ENCODE peak calls at places on chromosomes 11 and 22, in seven cellular contexts. M is endothelial cell, X is bronchial epithelial cell, Y is dorsolateral prefrontal cortex, D is mammary epithelial cell, E is AG04450, U is WTC11. J is an unnamed sample.

GRCh38 chr11:118818130-118818529 is 27.2 kb upstream of the DDX6 start:
- DNase-seq in E (no peak), M (no peak), U (no peak), D (no peak), Y (no peak), X (no peak), J (no peak)

GRCh38 chr11:83836883-83837654 is 550.9 kb upstream of the CCDC90B start:
- DNase-seq in E (no peak), M (peak), D (peak), X (peak), Y (peak), U (peak), J (peak)

GRCh38 chr11:94968334-94968958 is 4.9 kb downstream of the CWC15 start:
- DNase-seq in M (no peak), U (no peak), E (no peak), Y (no peak), D (peak), X (peak), J (peak)

GRCh38 chr11:77517753-77518152 is 43.9 kb upstream of the PAK1 start:
- DNase-seq in E (no peak), U (no peak), X (no peak), D (no peak), M (no peak), Y (no peak), J (no peak)

GRCh38 chr11:78516281-78516680 is 58.4 kb downstream of the NARS2 start:
- DNase-seq in Y (no peak), D (no peak), U (no peak), X (no peak), E (no peak), M (no peak), J (no peak)

GRCh38 chr11:17351510-17352176 is at the start of gene NCR3LG1:
- DNase-seq in D (peak), X (peak), E (peak), M (peak), Y (peak), U (peak), J (peak)

GRCh38 chr22:43263645-43264514 is 76.9 kb upstream of the TTLL12 start:
- DNase-seq in M (no peak), D (peak), E (peak), Y (no peak), X (peak), U (no peak), J (peak)

GRCh38 chr11:16897460-16898061 is 116.7 kb downstream of the PLEKHA7 start:
- DNase-seq in M (no peak), U (peak), E (no peak), X (no peak), Y (no peak), D (no peak), J (no peak)

GRCh38 chr11:57641426-57641825 is 8.3 kb downstream of the YPEL4 start:
- DNase-seq in Y (no peak), U (no peak), M (no peak), X (peak), D (no peak), E (peak), J (peak)

GRCh38 chr22:49923445-49923844 is 5.0 kb downstream of the CRELD2 start:
- DNase-seq in X (no peak), E (no peak), U (no peak), Y (no peak), D (no peak), M (no peak), J (no peak)

GRCh38 chr11:74932797-74933196 is 16.1 kb downstream of the XRRA1 start:
- DNase-seq in M (no peak), X (peak), Y (no peak), E (peak), U (no peak), D (peak), J (peak)

GRCh38 chr22:19374410-19374809 is 57.1 kb downstream of the HIRA start:
- DNase-seq in U (no peak), D (no peak), X (no peak), Y (no peak), M (no peak), E (no peak), J (no peak)

GRCh38 chr22:20554824-20555223 is 47.4 kb downstream of the MED15 start:
- DNase-seq in E (no peak), X (no peak), U (no peak), M (no peak), Y (no peak), D (no peak), J (no peak)

GRCh38 chr11:112828433-112828832 is 132.8 kb upstream of the NCAM1 start:
- DNase-seq in E (no peak), D (no peak), Y (no peak), M (no peak), U (no peak), X (no peak), J (no peak)

GRCh38 chr11:17693531-17693930 is 25.8 kb upstream of the MYOD1 start:
- DNase-seq in Y (no peak), X (no peak), D (no peak), U (no peak), E (no peak), M (no peak), J (no peak)

GRCh38 chr11:20739004-20739612 is 69.7 kb downstream of the NELL1 start:
- DNase-seq in X (no peak), U (no peak), D (no peak), E (no peak), Y (no peak), M (no peak), J (no peak)

GRCh38 chr22:39130892-39131855 is 21.3 kb downstream of the CBX7 start:
- DNase-seq in D (no peak), Y (no peak), E (no peak), X (no peak), M (no peak), U (no peak), J (peak)

GRCh38 chr11:11347583-11347982 is 5.5 kb downstream of the CSNK2A3 start:
- DNase-seq in D (no peak), X (no peak), U (no peak), Y (no peak), E (no peak), M (no peak), J (no peak)

GRCh38 chr11:78359921-78360320 is 57.7 kb downstream of the GAB2 start:
- DNase-seq in D (no peak), X (no peak), Y (no peak), U (no peak), M (no peak), E (no peak), J (no peak)

GRCh38 chr11:85723088-85723487 is 37.1 kb upstream of the CCDC89 start:
- DNase-seq in D (peak), Y (no peak), U (no peak), X (peak), M (no peak), E (no peak), J (no peak)

GRCh38 chr11:44590769-44591168 is 25.3 kb downstream of the CD82 start:
- DNase-seq in Y (no peak), M (no peak), D (no peak), X (no peak), E (no peak), U (no peak), J (no peak)

GRCh38 chr11:78374917-78375316 is 42.7 kb downstream of the GAB2 start:
- DNase-seq in X (no peak), D (no peak), U (no peak), Y (no peak), M (no peak), E (no peak), J (no peak)

GRCh38 chr22:17774206-17774927 is at the start of gene BID:
- DNase-seq in E (no peak), Y (no peak), M (no peak), X (no peak), D (no peak), U (peak), J (no peak)

GRCh38 chr11:56841210-56841810 is 92.8 kb upstream of the OR9G4 start:
- DNase-seq in D (peak), E (peak), X (peak), M (peak), Y (peak), U (peak), J (peak)

GRCh38 chr11:70312401-70313357 is 42.2 kb downstream of the PPFIA1 start:
- DNase-seq in U (peak), E (no peak), X (no peak), M (no peak), Y (no peak), D (no peak), J (no peak)

GRCh38 chr11:13183094-13183825 is 94.3 kb upstream of the BMAL1 start:
- DNase-seq in X (peak), E (no peak), M (no peak), Y (no peak), U (no peak), D (peak), J (peak)

GRCh38 chr11:19951558-19952083 is 208.7 kb downstream of the DBX1 start:
- DNase-seq in D (peak), M (peak), E (no peak), Y (no peak), X (peak), U (no peak), J (peak)

GRCh38 chr22:39144101-39144815 is 8.2 kb downstream of the CBX7 start:
- DNase-seq in D (peak), Y (no peak), M (no peak), U (no peak), X (peak), E (no peak), J (peak)

DNA sequence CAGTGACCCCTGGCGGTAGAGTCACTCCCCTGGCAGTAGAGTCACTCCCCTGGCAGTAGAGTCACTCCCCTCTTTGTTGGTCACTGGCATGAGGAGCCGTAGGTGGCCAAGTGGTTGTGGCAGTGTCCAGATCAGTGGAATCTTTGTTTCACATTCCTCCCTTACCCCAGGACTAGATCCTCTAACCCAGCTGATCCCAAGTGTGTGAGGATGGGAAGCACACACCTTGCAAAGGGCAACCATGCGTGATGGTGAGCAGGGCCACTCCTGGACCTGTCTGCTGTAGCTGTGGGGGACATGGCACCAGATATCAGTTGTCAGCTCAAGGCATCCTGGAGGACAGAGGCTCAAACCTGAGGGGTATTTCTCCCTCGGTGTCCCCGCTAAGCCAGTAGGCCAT is 37.8 kb downstream of the OSBP2 start:
- DNase-seq in M (no peak), D (no peak), U (no peak), X (no peak), Y (no peak), E (no peak), J (no peak)
- TF ChIP-seq CTCF in M (no peak), D (no peak), U (no peak), X (no peak), Y (no peak), E (no peak), J (no peak)

GRCh38 chr11:117098269-117099231 is at the start of gene SIK3:
- DNase-seq in X (peak), U (peak), Y (peak), D (peak), E (peak), M (peak), J (peak)
- TF ChIP-seq CTCF in X (no peak), U (no peak), Y (peak), D (peak), E (peak), M (no peak), J (peak)

GRCh38 chr11:65538915-65539374 is 14.1 kb downstream of the SCYL1 start:
- DNase-seq in M (peak), Y (no peak), X (no peak), U (peak), D (no peak), E (no peak), J (no peak)

GRCh38 chr11:65538232-65538914 is 13.5 kb downstream of the SCYL1 start:
- DNase-seq in U (no peak), E (no peak), X (no peak), M (no peak), D (no peak), Y (no peak), J (no peak)

GRCh38 chr11:65540290-65541092 is 15.6 kb downstream of the SCYL1 start:
- DNase-seq in U (peak), M (peak), Y (peak), X (peak), E (peak), D (peak), J (peak)

GRCh38 chr11:65541093-65542010 is 16.5 kb downstream of the SCYL1 start:
- DNase-seq in M (no peak), D (peak), E (no peak), Y (no peak), X (peak), U (no peak), J (no peak)

DNA sequence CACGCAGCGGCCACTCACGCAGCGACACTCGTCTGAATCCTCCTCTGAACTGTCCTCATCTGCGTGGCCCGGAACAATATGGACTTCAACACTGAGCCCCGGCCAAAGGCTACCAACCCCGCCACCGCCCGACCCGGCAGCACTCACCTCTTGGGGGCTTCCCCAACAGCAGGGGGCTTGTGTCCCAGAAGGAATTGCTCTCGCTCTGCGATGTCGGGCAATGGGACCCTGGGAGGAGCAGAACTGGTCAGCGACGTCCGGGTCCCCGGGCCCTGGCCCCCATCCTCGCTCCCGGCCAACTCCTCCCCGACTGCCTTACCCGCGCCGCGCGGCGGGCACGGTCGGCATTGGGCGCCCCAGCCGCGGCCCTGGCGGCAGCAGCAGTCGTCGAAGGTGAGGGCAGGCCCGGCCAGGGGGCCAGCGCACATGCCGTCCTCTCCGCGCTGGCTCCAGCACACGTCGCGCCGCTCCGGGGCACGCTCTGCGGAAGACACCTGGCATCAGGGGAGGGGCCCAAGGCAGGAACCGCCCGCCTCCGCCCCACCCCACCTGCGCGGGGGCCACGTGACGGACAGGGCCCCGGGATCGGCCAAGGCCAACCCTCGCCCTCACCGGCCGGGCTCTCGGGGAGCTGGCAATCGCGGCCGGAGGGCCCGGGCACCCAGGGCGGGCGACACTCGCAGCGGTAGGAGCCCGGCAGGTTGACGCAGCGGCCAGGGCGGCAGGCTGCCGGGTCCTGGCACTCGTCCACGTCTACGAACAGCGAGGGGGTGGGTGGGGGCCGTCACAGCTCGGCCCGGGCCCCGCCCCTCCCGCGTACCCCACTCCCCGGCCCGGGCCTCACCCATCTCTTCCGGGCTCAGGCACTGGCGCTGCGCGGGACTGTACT is 14.8 kb downstream of the SCYL1 start:
- DNase-seq in Y (no peak), E (no peak), D (peak), X (peak), U (peak), M (no peak), J (no peak)
- TF ChIP-seq CTCF in Y (no peak), E (no peak), D (peak), X (no peak), U (no peak), M (peak), J (no peak)

GRCh38 chr22:46845281-46846153 is 83.1 kb downstream of the TBC1D22A start:
- DNase-seq in X (no peak), M (no peak), D (no peak), U (no peak), Y (peak), E (no peak), J (peak)
- TF ChIP-seq CTCF in X (no peak), M (no peak), D (peak), U (no peak), Y (peak), E (peak), J (peak)